ENCODE peak calls at places on chromosomes 2 and 18, in five cellular contexts. L, B, K, A and X are unnamed samples.

GRCh38 chr18:27778441-27778840 is 398.5 kb downstream of the CDH2 start:
- DNase-seq in L (no peak), B (no peak), K (no peak), A (no peak), X (peak; percentile 8)

GRCh38 chr2:226721541-226721940 is 78.1 kb downstream of the IRS1 start:
- DNase-seq in L (no peak), B (no peak), K (no peak), A (no peak), X (no peak)

GRCh38 chr2:137961602-137962001 is 2.7 kb upstream of the HNMT start:
- DNase-seq in L (no peak), B (no peak), K (no peak), A (no peak), X (no peak)

GRCh38 chr2:42099431-42100173 is 51.8 kb downstream of the PKDCC start:
- DNase-seq in L (no peak), B (no peak), K (no peak), A (no peak), X (no peak)

GRCh38 chr2:28231110-28231621 is 161.5 kb upstream of the FOSL2 start:
- DNase-seq in L (no peak), B (no peak), K (no peak), A (peak; percentile 13), X (no peak)

GRCh38 chr2:9311488-9311887 is 104.9 kb downstream of the ASAP2 start:
- DNase-seq in L (no peak), B (no peak), K (peak; percentile 32), A (peak; percentile 74), X (no peak)

GRCh38 chr2:176653856-176654443 is 384.7 kb downstream of the MTX2 start:
- DNase-seq in L (no peak), B (no peak), K (peak; percentile 50), A (peak; percentile 27), X (no peak)

GRCh38 chr18:1092228-1092627 is 187.6 kb downstream of the ADCYAP1 start:
- DNase-seq in L (no peak), B (no peak), K (no peak), A (no peak), X (no peak)